ENCODE peak calls at places on chromosome 16, in nine cellular contexts. I is neural progenitor cell, O is GM23338, A is OCI-LY7, V is hepatocyte, P is PC-3, X is MM.1S, M is HCT116, D is SK-N-SH. L is an unnamed sample.

GRCh38 chr16:58684354-58685083 is at the start of gene SLC38A7:
- DNase-seq in D (peak; percentile 93), X (peak; percentile 86), A (peak; percentile 80), I (peak; percentile 92), P (peak; percentile 73), O (peak; percentile 95), M (peak; percentile 50), V (peak; percentile 88), L (peak; percentile 94)

GRCh38 chr16:3113765-3114479 is 1.5 kb downstream of the ZNF205 start:
- DNase-seq in O (no peak), D (peak; percentile 62), I (no peak), X (no peak), V (no peak), M (no peak), A (no peak), P (peak; percentile 32), L (peak; percentile 46)

GRCh38 chr16:78179666-78180065 is 80.2 kb downstream of the WWOX start:
- DNase-seq in V (no peak), D (no peak), O (no peak), I (no peak), X (no peak), M (no peak), A (no peak), P (peak; percentile 35), L (no peak)

GRCh38 chr16:19001788-19002187 is 18.1 kb downstream of the TMC7 start:
- DNase-seq in X (no peak), V (no peak), M (no peak), D (no peak), A (no peak), I (no peak), P (peak; percentile 98), O (no peak), L (peak; percentile 94)

GRCh38 chr16:30927789-30928378 is 4.5 kb downstream of the FBXL19 start:
- DNase-seq in I (peak; percentile 81), X (peak; percentile 38), O (peak; percentile 85), M (peak; percentile 61), D (peak; percentile 95), P (peak; percentile 41), V (peak; percentile 71), A (peak; percentile 66), L (peak; percentile 59)

GRCh38 chr16:11576427-11577289 is 10.1 kb downstream of the LITAF start:
- DNase-seq in D (peak; percentile 55), X (peak; percentile 45), M (no peak), A (peak; percentile 55), O (no peak), V (no peak), I (no peak), P (peak; percentile 13), L (no peak)

GRCh38 chr16:31072540-31073072 is 1.4 kb downstream of the ZNF668 start:
- DNase-seq in V (peak; percentile 37), O (peak; percentile 30), P (peak; percentile 48), X (peak; percentile 35), I (peak; percentile 39), M (no peak), D (peak; percentile 62), A (peak; percentile 61), L (peak; percentile 72)

GRCh38 chr16:54286330-54287017 is at the start of gene IRX3:
- DNase-seq in O (peak; percentile 94), D (peak; percentile 95), M (peak; percentile 66), A (no peak), X (no peak), I (peak; percentile 96), P (peak; percentile 19), V (peak; percentile 73), L (peak; percentile 97)

GRCh38 chr16:52812945-52813556 is 239.6 kb downstream of the CHD9NB start:
- DNase-seq in M (peak; percentile 73), V (peak; percentile 9), A (no peak), X (no peak), O (no peak), D (no peak), I (no peak), P (peak; percentile 72), L (peak; percentile 25)

GRCh38 chr16:11038777-11039176 is 94.4 kb downstream of the CLEC16A start:
- DNase-seq in D (no peak), V (no peak), O (no peak), I (no peak), M (no peak), X (no peak), P (peak; percentile 90), A (no peak), L (no peak)

GRCh38 chr16:69150146-69150865 is 17.9 kb downstream of the UTP4 start:
- DNase-seq in V (peak; percentile 90), D (peak; percentile 67), X (peak; percentile 58), I (peak; percentile 87), M (peak; percentile 55), O (peak; percentile 92), A (peak; percentile 74), P (peak; percentile 74), L (peak; percentile 79)

GRCh38 chr16:46650224-46650623 is 29.0 kb upstream of the SHCBP1 start:
- DNase-seq in I (no peak), D (no peak), P (no peak), A (no peak), X (no peak), V (no peak), O (no peak), M (no peak), L (peak; percentile 46)

GRCh38 chr16:25106567-25107465 is 4.7 kb upstream of the LCMT1 start:
- DNase-seq in V (peak; percentile 96), D (peak; percentile 96), I (peak; percentile 95), A (no peak), X (peak; percentile 78), O (peak; percentile 98), P (peak; percentile 80), M (peak; percentile 79), L (peak; percentile 95)

GRCh38 chr16:88784074-88784855 is 755 bp downstream of the PIEZO1 start:
- DNase-seq in I (peak; percentile 86), A (peak; percentile 62), V (peak; percentile 89), X (peak; percentile 35), O (peak; percentile 83), P (peak; percentile 57), D (peak; percentile 81), M (no peak), L (peak; percentile 93)

DNA sequence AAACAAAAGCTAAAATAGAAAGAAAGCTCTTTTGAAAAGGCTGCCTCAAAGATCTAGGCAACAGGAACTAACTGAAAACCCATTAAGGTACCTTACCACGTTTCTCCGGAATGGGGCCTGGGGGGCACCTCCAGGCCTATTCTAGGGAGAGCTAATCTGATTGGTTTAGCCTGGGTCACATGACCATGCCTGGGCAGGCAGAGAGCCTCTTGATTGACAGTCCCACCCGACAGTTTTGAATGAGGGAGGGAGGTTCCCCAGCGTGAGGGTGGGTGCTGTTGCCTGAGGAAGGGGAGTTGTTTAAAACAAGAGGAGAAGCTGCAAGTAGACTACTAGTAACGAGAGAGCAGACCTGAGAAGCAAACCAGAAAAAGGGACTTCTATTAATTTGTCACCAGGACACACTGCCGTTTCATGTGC is 143.4 kb upstream of the HS3ST2 start:
- DNase-seq in A (peak; percentile 80), O (peak; percentile 95), V (no peak), D (peak; percentile 64), P (peak; percentile 14), I (peak; percentile 77), X (no peak), M (peak; percentile 65), L (no peak)
- TF ChIP-seq EZH2phosphoT487 in A (no peak), O (no peak), V (no peak), D (no peak), P (no peak), I (no peak), X (no peak), M (no peak), L (no peak)

GRCh38 chr16:84643180-84643583 is 5.1 kb upstream of the KLHL36 start:
- DNase-seq in M (no peak), O (no peak), X (no peak), A (no peak), D (no peak), P (peak; percentile 77), V (peak; percentile 66), I (no peak), L (peak; percentile 94)

GRCh38 chr16:84641643-84642358 is 6.5 kb upstream of the KLHL36 start:
- DNase-seq in I (no peak), A (peak; percentile 76), X (no peak), M (no peak), O (no peak), V (no peak), D (no peak), P (no peak), L (no peak)

GRCh38 chr16:84640145-84640544 is 8.2 kb upstream of the KLHL36 start:
- DNase-seq in I (no peak), P (no peak), X (no peak), O (no peak), D (no peak), A (no peak), M (no peak), V (no peak), L (no peak)

GRCh38 chr16:84647830-84648594 is at the start of gene KLHL36:
- DNase-seq in D (peak; percentile 96), A (peak; percentile 67), M (no peak), X (peak; percentile 21), I (peak; percentile 52), P (peak; percentile 19), O (peak; percentile 65), V (peak; percentile 79), L (peak; percentile 78)

GRCh38 chr16:84643677-84644076 is 4.6 kb upstream of the KLHL36 start:
- DNase-seq in D (no peak), I (no peak), X (peak; percentile 24), O (no peak), M (no peak), P (no peak), A (peak; percentile 89), V (no peak), L (no peak)
- H3K27ac ChIP-seq in D (peak overlapping the region; percentile 47), I (no peak overlapping the region), X (no peak overlapping the region), O (no peak overlapping the region), M (no peak overlapping the region), P (no peak overlapping the region), A (peak overlapping the region; percentile 82), V (no peak overlapping the region), L (peak overlapping the region; percentile 32)

GRCh38 chr16:70638814-70639792 is 7.3 kb upstream of the IL34 start:
- DNase-seq in O (no peak), M (no peak), P (no peak), D (peak; percentile 67), V (peak; percentile 71), X (peak; percentile 73), I (no peak), A (no peak), L (peak; percentile 36)
- TF ChIP-seq EZH2phosphoT487 in O (no peak), M (no peak), P (no peak), D (no peak), V (no peak), X (no peak), I (no peak), A (no peak), L (no peak)

GRCh38 chr16:641326-642188 is at the start of gene MCRIP2:
- DNase-seq in X (peak; percentile 91), I (peak; percentile 90), D (peak; percentile 93), V (peak; percentile 95), O (peak; percentile 92), A (peak; percentile 85), P (peak; percentile 80), M (no peak), L (peak; percentile 88)

GRCh38 chr16:640614-641013 is 1.0 kb upstream of the MCRIP2 start:
- DNase-seq in V (no peak), P (no peak), O (no peak), A (no peak), X (no peak), M (no peak), D (no peak), I (no peak), L (no peak)

GRCh38 chr16:644556-644955 is 2.9 kb downstream of the MCRIP2 start:
- DNase-seq in O (no peak), I (no peak), A (no peak), P (no peak), V (no peak), D (no peak), X (no peak), M (no peak), L (no peak)

GRCh38 chr16:642189-643049 is 791 bp downstream of the MCRIP2 start:
- DNase-seq in P (peak; percentile 26), O (peak; percentile 63), A (peak; percentile 60), D (peak; percentile 70), M (no peak), V (peak; percentile 82), I (peak; percentile 54), X (peak; percentile 79), L (peak; percentile 64)

GRCh38 chr16:643050-643368 is 1.4 kb downstream of the MCRIP2 start:
- DNase-seq in O (no peak), V (no peak), D (no peak), P (no peak), M (no peak), X (no peak), A (no peak), I (no peak), L (no peak)
- H3K27ac ChIP-seq in O (no peak overlapping the region), V (peak overlapping the region; percentile 94), D (no peak overlapping the region), P (no peak overlapping the region), M (peak overlapping the region; percentile 90), X (peak overlapping the region; percentile 60), A (peak overlapping the region; percentile 40), I (no peak overlapping the region), L (no peak overlapping the region)